ENCODE peak calls at places on chromosome 12, in four cellular contexts. P, I, S and K are unnamed samples.

GRCh38 chr12:30154996-30155730 is 371.4 kb upstream of the TMTC1 start:
- DNase-seq in I (no peak), S (no peak), P (peak; percentile 7), K (no peak)

GRCh38 chr12:62865860-62866407 is 69.0 kb downstream of the PPM1H start:
- DNase-seq in I (no peak), P (no peak), S (no peak), K (no peak)

GRCh38 chr12:53231859-53232640 is at the start of gene RARG:
- DNase-seq in I (peak; percentile 71), S (no peak), P (peak; percentile 84), K (peak; percentile 61)

GRCh38 chr12:83945871-83946270 is 966.7 kb downstream of the SLC6A15 start:
- DNase-seq in I (no peak), P (peak; percentile 44), S (no peak), K (no peak)

GRCh38 chr12:115710104-115710564 is 567.4 kb downstream of the MED13L start:
- DNase-seq in S (no peak), I (no peak), P (peak; percentile 70), K (no peak)

GRCh38 chr12:5204831-5205230 is 161.2 kb downstream of the KCNA5 start:
- DNase-seq in P (no peak), I (no peak), S (no peak), K (no peak)

GRCh38 chr12:79085106-79085682 is 220.6 kb downstream of the SYT1 start:
- DNase-seq in S (no peak), P (no peak), I (no peak), K (no peak)

GRCh38 chr12:107864235-107864634 is 89.7 kb downstream of the ASCL4 start:
- DNase-seq in P (no peak), S (no peak), I (no peak), K (no peak)

GRCh38 chr12:10722502-10722904 is 620 bp downstream of the YBX3 start:
- DNase-seq in S (peak; percentile 28), I (peak; percentile 47), P (peak; percentile 57), K (peak; percentile 58)

GRCh38 chr12:9649532-9649940 is 20.0 kb upstream of the CLEC2D start:
- DNase-seq in P (no peak), S (peak; percentile 41), I (no peak), K (no peak)

GRCh38 chr12:3342051-3342450 is 149.0 kb upstream of the PRMT8 start:
- DNase-seq in I (no peak), S (no peak), P (peak; percentile 17), K (peak; percentile 61)

GRCh38 chr12:58452546-58452945 is 467.8 kb downstream of the LRIG3 start:
- DNase-seq in I (no peak), S (no peak), P (peak; percentile 56), K (no peak)

GRCh38 chr12:3138896-3139590 is 61.9 kb downstream of the TSPAN9 start:
- DNase-seq in P (no peak), I (no peak), S (no peak), K (no peak)

GRCh38 chr12:56699020-56699661 is 11.1 kb upstream of the PTGES3 start:
- DNase-seq in P (no peak), I (no peak), S (no peak), K (no peak)

GRCh38 chr12:74370608-74371216 is 166.9 kb upstream of the ATXN7L3B start:
- DNase-seq in S (no peak), I (no peak), P (no peak), K (no peak)

GRCh38 chr12:52745554-52745953 is 31.6 kb downstream of the KRT76 start:
- DNase-seq in P (no peak), S (no peak), I (no peak), K (no peak)

GRCh38 chr12:105930612-105931011 is 208.1 kb downstream of the NUAK1 start:
- DNase-seq in S (no peak), I (no peak), P (no peak), K (no peak)

GRCh38 chr12:94041833-94042232 is 106.5 kb upstream of the PLXNC1 start:
- DNase-seq in S (no peak), P (peak; percentile 20), I (no peak), K (no peak)

GRCh38 chr12:121793501-121793835 is at the start of gene RHOF:
- DNase-seq in S (no peak), P (no peak), I (peak; percentile 58), K (no peak)

GRCh38 chr12:122085006-122085405 is 6.5 kb downstream of the MLXIP start:
- DNase-seq in S (no peak), P (no peak), I (no peak), K (no peak)

GRCh38 chr12:132827763-132828703 is 636 bp downstream of the GOLGA3 start:
- DNase-seq in P (peak; percentile 67), S (no peak), I (no peak), K (peak; percentile 46)

GRCh38 chr12:52426034-52426433 is 8.1 kb downstream of the KRT75 start:
- DNase-seq in I (no peak), S (no peak), P (no peak), K (no peak)

GRCh38 chr12:76020731-76021672 is 10.6 kb downstream of the PHLDA1 start:
- DNase-seq in I (peak; percentile 55), P (peak; percentile 97), S (peak; percentile 77), K (no peak)